ENCODE peak calls at places on chromosomes 2 and 18, in nine cellular contexts. M is KG1; L is kidney tubule cell; V is ELR; E is NCI-H524 treated with DMSO at 0.1 percent for 48 hours; U is PC-9; Z is stimulated activated CD8-positive, alpha-beta memory T cell treated with anti-CD3 and anti-CD28 coated beads, Interleukin-4, amount 100 ng/mL, for 48 hours; G is NCI-H1092; I is GM12865. Q is an unnamed sample.

GRCh38 chr18:77133051-77133919 is 702 bp upstream of the MBP start:
- DNase-seq in V (no peak), E (no peak), G (no peak), M (no peak), L (peak; percentile 51), I (no peak), U (no peak), Z (peak; percentile 30), Q (no peak)

GRCh38 chr2:134897932-134898331 is 20.7 kb upstream of the CCNT2 start:
- DNase-seq in U (no peak), E (no peak), G (no peak), L (peak; percentile 29), I (no peak), Z (no peak), V (peak; percentile 47), M (no peak), Q (peak; percentile 17)

GRCh38 chr2:239227661-239228371 is 173.0 kb downstream of the HDAC4 start:
- DNase-seq in L (peak; percentile 41), U (no peak), Z (no peak), M (no peak), G (no peak), E (no peak), I (no peak), V (peak; percentile 14), Q (no peak)

GRCh38 chr18:47560693-47561092 is 309.2 kb upstream of the SKOR2 start:
- DNase-seq in E (no peak), L (no peak), M (no peak), G (no peak), I (no peak), Z (no peak), U (no peak), V (no peak), Q (no peak)

GRCh38 chr18:9404565-9405060 is 70.0 kb downstream of the TWSG1 start:
- DNase-seq in E (no peak), G (no peak), Z (peak; percentile 41), U (no peak), I (peak; percentile 53), V (no peak), L (no peak), M (peak; percentile 84), Q (no peak)

GRCh38 chr2:167127135-167127534 is 238.9 kb downstream of the XIRP2 start:
- DNase-seq in E (peak; percentile 18), U (no peak), I (peak; percentile 4), V (peak; percentile 60), Z (no peak), M (no peak), G (no peak), L (peak; percentile 50), Q (peak; percentile 3)

GRCh38 chr2:221429741-221430491 is 142.2 kb downstream of the EPHA4 start:
- DNase-seq in L (peak; percentile 56), I (no peak), Z (no peak), G (peak; percentile 66), U (peak; percentile 74), V (peak; percentile 10), E (peak; percentile 94), M (no peak), Q (peak; percentile 33)

GRCh38 chr2:218046234-218046633 is 22.8 kb upstream of the RUFY4 start:
- DNase-seq in G (no peak), E (no peak), I (peak; percentile 77), L (no peak), M (no peak), V (no peak), U (no peak), Z (no peak), Q (peak; percentile 71)

GRCh38 chr2:9708683-9709538 is 78.1 kb upstream of the YWHAQ start:
- DNase-seq in Z (peak; percentile 68), L (no peak), G (no peak), E (no peak), I (peak; percentile 63), V (no peak), U (no peak), M (no peak), Q (no peak)

GRCh38 chr2:202221873-202222272 is 16.5 kb downstream of the SUMO1 start:
- DNase-seq in L (peak; percentile 17), U (no peak), Z (no peak), E (no peak), V (peak; percentile 35), G (no peak), I (no peak), M (no peak), Q (no peak)

GRCh38 chr2:44351676-44352075 is 9.6 kb downstream of the PREPL start:
- DNase-seq in G (no peak), E (no peak), Z (no peak), V (no peak), I (no peak), M (no peak), L (no peak), U (no peak), Q (no peak)

GRCh38 chr2:127508621-127509034 is 17.7 kb downstream of the IWS1 start:
- DNase-seq in Z (no peak), V (peak; percentile 99), M (no peak), L (peak; percentile 98), E (peak; percentile 29), G (no peak), U (peak; percentile 98), I (no peak), Q (peak; percentile 89)

GRCh38 chr2:135985826-135986393 is 484 bp upstream of the DARS1 start:
- DNase-seq in U (no peak), L (no peak), I (peak; percentile 83), M (peak; percentile 76), G (no peak), Z (peak; percentile 90), V (no peak), E (peak; percentile 20), Q (peak; percentile 64)

GRCh38 chr2:37326285-37326684 is 1.7 kb upstream of the PRKD3 start:
- DNase-seq in G (no peak), U (no peak), Z (no peak), V (peak; percentile 79), E (no peak), M (no peak), I (no peak), L (peak; percentile 55), Q (peak; percentile 74)

GRCh38 chr2:134241911-134242310 is 12.0 kb upstream of the MGAT5 start:
- DNase-seq in G (no peak), L (no peak), V (no peak), E (no peak), U (no peak), Z (no peak), M (no peak), I (no peak), Q (no peak)

GRCh38 chr18:77197073-77197472 is 52.6 kb upstream of the GALR1 start:
- DNase-seq in E (no peak), L (no peak), I (no peak), U (no peak), V (peak; percentile 20), G (no peak), M (no peak), Z (no peak), Q (no peak)

GRCh38 chr2:80001704-80002103 is 302.8 kb downstream of the LRRTM1 start:
- DNase-seq in I (no peak), E (no peak), M (no peak), G (no peak), U (no peak), L (no peak), V (peak; percentile 23), Z (no peak), Q (no peak)

Q was measured in pons.